ENCODE peak calls at places on chromosomes 2 and 18, in nine cellular contexts. R, V, I, T, P, D, W, E and A are unnamed samples.

GRCh38 chr2:23404426-23404825 is 19.4 kb downstream of the KLHL29 start:
- DNase-seq in R (no peak), V (no peak), I (peak), T (peak), P (peak), D (peak), W (peak), E (no peak), A (no peak)

GRCh38 chr2:207770602-207771404 is 1.1 kb upstream of the FZD5 start:
- DNase-seq in R (no peak), V (no peak), I (no peak), T (peak), P (peak), D (no peak), W (no peak), E (no peak), A (peak)

GRCh38 chr2:11359865-11360264 is 15.4 kb upstream of the ROCK2 start:
- DNase-seq in R (no peak), V (no peak), I (no peak), T (no peak), P (no peak), D (no peak), W (no peak), E (no peak), A (no peak)

GRCh38 chr2:190031971-190032623 is 30.4 kb downstream of the MSTN start:
- DNase-seq in R (no peak), V (no peak), I (no peak), T (no peak), P (no peak), D (no peak), W (no peak), E (no peak), A (no peak)

GRCh38 chr2:38433607-38433975 is 56.5 kb upstream of the ATL2 start:
- DNase-seq in R (no peak), V (no peak), I (no peak), T (no peak), P (no peak), D (no peak), W (no peak), E (no peak), A (no peak)

GRCh38 chr2:202127793-202128215 is 54.7 kb downstream of the KIAA2012 start:
- DNase-seq in R (no peak), V (no peak), I (no peak), T (no peak), P (no peak), D (no peak), W (no peak), E (no peak), A (no peak)

GRCh38 chr2:109410021-109410815 is 203.5 kb downstream of the SEPTIN10 start:
- DNase-seq in R (peak), V (no peak), I (no peak), T (no peak), P (no peak), D (no peak), W (no peak), E (no peak), A (no peak)

GRCh38 chr2:69779258-69779989 is 37.5 kb downstream of the ANXA4 start:
- DNase-seq in R (no peak), V (no peak), I (peak), T (peak), P (no peak), D (no peak), W (no peak), E (no peak), A (no peak)

GRCh38 chr2:159195719-159196118 is 90.8 kb downstream of the WDSUB1 start:
- DNase-seq in R (no peak), V (no peak), I (no peak), T (no peak), P (no peak), D (no peak), W (no peak), E (no peak), A (no peak)

GRCh38 chr2:137117385-137117784 is 352.0 kb downstream of the THSD7B start:
- DNase-seq in R (no peak), V (no peak), I (no peak), T (no peak), P (no peak), D (no peak), W (no peak), E (no peak), A (no peak)

GRCh38 chr18:55833543-55833942 is 245.6 kb upstream of the TCF4 start:
- DNase-seq in R (no peak), V (no peak), I (peak), T (no peak), P (no peak), D (no peak), W (no peak), E (no peak), A (no peak)

GRCh38 chr18:50853863-50854271 is 25.1 kb upstream of the ME2 start:
- DNase-seq in R (no peak), V (peak), I (peak), T (peak), P (no peak), D (peak), W (no peak), E (no peak), A (peak)

GRCh38 chr2:9832586-9832985 is 10.7 kb upstream of the TAF1B start:
- DNase-seq in R (no peak), V (no peak), I (no peak), T (no peak), P (no peak), D (no peak), W (no peak), E (no peak), A (no peak)

GRCh38 chr2:241496904-241497877 is 11.2 kb downstream of the STK25 start:
- DNase-seq in R (no peak), V (peak), I (no peak), T (peak), P (no peak), D (no peak), W (no peak), E (no peak), A (peak)

DNA sequence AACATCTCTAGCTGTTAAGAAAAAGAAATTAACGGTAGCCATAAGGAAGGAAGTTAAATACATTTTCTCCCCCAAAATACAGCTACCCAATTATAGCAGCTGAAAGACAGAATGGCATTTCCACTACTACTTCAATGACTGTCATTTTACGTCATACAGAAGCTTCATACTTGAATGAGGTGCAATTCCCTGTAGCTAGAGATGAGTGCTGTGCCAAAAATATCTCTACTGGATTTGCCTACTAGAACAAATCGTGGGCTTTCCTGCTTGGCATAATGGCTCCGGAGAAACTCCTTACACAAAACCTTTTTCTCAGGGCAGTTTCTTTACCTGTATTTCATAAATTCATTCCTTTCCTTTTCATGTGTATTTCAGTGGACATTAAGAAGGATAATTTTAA is 36.3 kb upstream of the NRXN1 start:
- DNase-seq in R (no peak), V (no peak), I (no peak), T (no peak), P (no peak), D (no peak), W (no peak), E (no peak), A (no peak)
- TF ChIP-seq EP300 in R (no peak), V (no peak), I (no peak), T (no peak), P (no peak), D (no peak), W (no peak), E (no peak), A (no peak)

GRCh38 chr2:56465491-56465890 is 281.7 kb downstream of the CCDC85A start:
- DNase-seq in R (no peak), V (no peak), I (no peak), T (no peak), P (no peak), D (no peak), W (no peak), E (no peak), A (no peak)
- TF ChIP-seq EP300 in R (no peak), V (no peak), I (no peak), T (no peak), P (no peak), D (no peak), W (no peak), E (no peak), A (no peak)

GRCh38 chr2:170771049-170771937 is 1.1 kb downstream of the ERICH2 start:
- DNase-seq in R (peak), V (no peak), I (peak), T (peak), P (no peak), D (no peak), W (no peak), E (no peak), A (peak)
- TF ChIP-seq EP300 in R (no peak), V (no peak), I (no peak), T (no peak), P (no peak), D (no peak), W (no peak), E (no peak), A (no peak)

DNA sequence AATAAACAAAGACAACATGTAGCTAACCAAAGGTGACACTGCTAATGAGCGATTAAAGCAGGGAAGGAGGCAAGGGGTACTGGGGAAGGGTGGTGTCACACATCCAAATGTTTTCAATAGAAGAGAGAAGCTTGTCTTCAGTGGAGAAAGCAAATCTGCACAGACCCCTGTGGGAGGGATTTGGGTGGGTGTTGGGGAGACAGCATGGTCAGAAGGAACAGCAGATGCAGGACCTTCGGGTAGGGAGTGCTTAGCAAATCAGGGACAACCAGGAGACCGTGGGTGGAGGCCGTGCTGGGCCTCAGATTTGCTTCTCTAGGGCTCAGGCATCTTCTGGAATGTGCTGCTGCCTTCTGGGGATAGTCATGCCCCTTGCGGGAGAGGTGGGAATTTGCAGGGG is 185.3 kb upstream of the RAB6C start:
- DNase-seq in R (no peak), V (no peak), I (no peak), T (no peak), P (no peak), D (no peak), W (no peak), E (no peak), A (no peak)
- TF ChIP-seq EP300 in R (no peak), V (no peak), I (no peak), T (no peak), P (no peak), D (no peak), W (no peak), E (no peak), A (no peak)

GRCh38 chr2:215880970-215881369 is 132.4 kb downstream of the MREG start:
- DNase-seq in R (no peak), V (no peak), I (no peak), T (no peak), P (no peak), D (no peak), W (no peak), E (no peak), A (no peak)

GRCh38 chr2:215876139-215876936 is 137.0 kb downstream of the MREG start:
- DNase-seq in R (no peak), V (no peak), I (no peak), T (no peak), P (no peak), D (no peak), W (no peak), E (no peak), A (no peak)

GRCh38 chr2:215876937-215877238 is 136.5 kb downstream of the MREG start:
- DNase-seq in R (no peak), V (no peak), I (no peak), T (no peak), P (no peak), D (no peak), W (no peak), E (no peak), A (no peak)

GRCh38 chr2:215879977-215880940 is 133.1 kb downstream of the MREG start:
- DNase-seq in R (no peak), V (no peak), I (no peak), T (no peak), P (no peak), D (no peak), W (no peak), E (no peak), A (no peak)

DNA sequence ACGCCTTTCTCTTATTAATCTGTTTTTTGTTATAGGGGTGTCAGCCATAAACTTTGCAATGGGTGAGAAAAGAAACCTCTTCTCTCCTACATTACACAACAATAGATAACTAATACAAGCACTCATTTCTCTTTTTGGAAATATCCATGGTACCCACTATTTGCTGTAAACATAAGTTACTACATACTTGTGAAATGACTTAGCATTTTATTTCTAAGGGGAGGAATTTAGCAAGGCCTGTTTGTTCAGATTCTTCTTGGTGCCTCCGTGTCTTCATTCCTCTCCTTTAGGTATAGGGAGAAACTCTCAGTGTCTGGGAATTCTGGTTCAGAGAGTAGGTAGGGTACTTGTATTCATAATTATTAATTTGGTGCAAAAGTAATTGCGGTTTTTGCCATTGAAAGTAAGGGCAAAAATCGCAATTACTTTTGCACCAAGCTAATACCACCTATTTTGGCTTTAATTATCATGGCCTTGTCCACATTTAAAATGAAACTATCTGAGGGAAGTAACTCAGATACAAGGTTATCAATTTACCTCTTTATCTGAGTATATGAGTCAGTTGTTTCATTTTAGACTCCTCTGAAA is 134.8 kb downstream of the MREG start:
- DNase-seq in R (no peak), V (no peak), I (no peak), T (no peak), P (no peak), D (no peak), W (no peak), E (no peak), A (no peak)
- TF ChIP-seq EP300 in R (no peak), V (no peak), I (no peak), T (no peak), P (no peak), D (no peak), W (no peak), E (no peak), A (no peak)

GRCh38 chr2:227339098-227339599 is 14.1 kb downstream of the MFF start:
- DNase-seq in R (no peak), V (no peak), I (no peak), T (no peak), P (no peak), D (no peak), W (no peak), E (no peak), A (no peak)
- TF ChIP-seq EP300 in R (no peak), V (no peak), I (no peak), T (no peak), P (no peak), D (no peak), W (no peak), E (no peak), A (no peak)